ENCODE peak calls at places on chromosomes 4 and X, in seven cellular contexts. S is heart left ventricle, J is transverse colon, T is IMR-90, R is A549, N is Peyer's patch, W is uterus. A is an unnamed sample.

GRCh38 chr4:166165829-166166420 is 292.9 kb downstream of the TLL1 start:
- DNase-seq in T (peak), N (no peak), R (peak), W (no peak), J (no peak), S (no peak), A (peak)

GRCh38 chrX:43836435-43837184 is 45.6 kb downstream of the MAOB start:
- DNase-seq in W (no peak), J (no peak), N (no peak), S (no peak), T (peak), R (peak), A (no peak)

GRCh38 chr4:32031026-32031425 is 1310.9 kb downstream of the PCDH7 start:
- DNase-seq in R (no peak), W (no peak), J (no peak), T (no peak), N (no peak), S (no peak), A (no peak)

GRCh38 chr4:133866328-133866699 is 335.3 kb downstream of the PABPC4L start:
- DNase-seq in T (peak), R (no peak), S (no peak), W (no peak), J (no peak), N (no peak), A (no peak)

GRCh38 chr4:114180481-114180880 is 201.0 kb upstream of the ARSJ start:
- DNase-seq in T (peak), N (no peak), R (peak), W (peak), J (no peak), S (peak), A (peak)

GRCh38 chr4:69831646-69832325 is 28.2 kb downstream of the SULT1E1 start:
- DNase-seq in N (peak), R (no peak), S (peak), W (no peak), T (no peak), J (peak), A (no peak)

GRCh38 chr4:149980125-149980682 is 98.0 kb upstream of the DCLK2 start:
- DNase-seq in N (no peak), J (no peak), W (no peak), S (no peak), R (no peak), T (no peak), A (no peak)

GRCh38 chrX:38055170-38055847 is 49.0 kb downstream of the SYTL5 start:
- DNase-seq in J (no peak), S (no peak), R (no peak), W (no peak), T (peak), N (no peak), A (peak)

GRCh38 chr4:108060164-108060563 is 70.5 kb downstream of the HADH start:
- DNase-seq in N (no peak), R (peak), S (no peak), W (no peak), J (no peak), T (peak), A (peak)

GRCh38 chr4:159046683-159047082 is 56.2 kb upstream of the RAPGEF2 start:
- DNase-seq in J (peak), N (no peak), S (no peak), W (no peak), T (no peak), R (no peak), A (peak)

GRCh38 chrX:95427389-95427788 is 1257.3 kb upstream of the DIAPH2 start:
- DNase-seq in N (no peak), T (no peak), S (no peak), W (no peak), J (no peak), R (no peak), A (no peak)

GRCh38 chr4:184343400-184344177 is 125.9 kb upstream of the ENPP6 start:
- DNase-seq in R (peak), N (peak), T (peak), J (peak), S (peak), W (peak), A (peak)

GRCh38 chr4:153535735-153536494 is 69.8 kb downstream of the TMEM131L start:
- DNase-seq in W (no peak), J (no peak), N (no peak), T (peak), S (no peak), R (no peak), A (no peak)

GRCh38 chrX:73390628-73391567 is 56.0 kb upstream of the CDX4 start:
- DNase-seq in T (no peak), R (no peak), W (no peak), N (no peak), S (no peak), J (no peak), A (no peak)

GRCh38 chrX:123167621-123168020 is 16.5 kb upstream of the GRIA3 start:
- DNase-seq in R (no peak), J (no peak), S (no peak), W (no peak), T (no peak), N (no peak), A (no peak)

GRCh38 chr4:54971474-54971950 is 153.9 kb downstream of the KDR start:
- DNase-seq in N (no peak), R (peak), T (peak), W (no peak), J (no peak), S (no peak), A (no peak)

GRCh38 chrX:135985123-135985973 is at the start of gene SLC9A6:
- DNase-seq in J (peak), N (peak), R (peak), S (peak), W (peak), T (peak), A (peak)

GRCh38 chr4:168432419-168433146 is 47.7 kb downstream of the DDX60L start:
- DNase-seq in J (no peak), S (no peak), T (peak), W (no peak), N (no peak), R (no peak), A (no peak)

GRCh38 chrX:53086464-53086863 is 4.3 kb downstream of the TSPYL2 start:
- DNase-seq in W (peak), N (peak), R (no peak), S (peak), T (no peak), J (peak), A (peak)

GRCh38 chr4:828641-829271 is 2.8 kb upstream of the CPLX1 start:
- DNase-seq in R (peak), T (no peak), N (peak), S (peak), W (no peak), J (no peak), A (peak)

GRCh38 chrX:155069414-155069813 is 1.5 kb downstream of the CMC4 start:
- DNase-seq in S (no peak), R (no peak), W (no peak), J (no peak), N (no peak), T (no peak), A (no peak)

GRCh38 chrX:155071694-155072215 is 447 bp downstream of the BRCC3 start:
- DNase-seq in N (no peak), J (no peak), R (no peak), W (no peak), S (no peak), T (no peak), A (peak)

GRCh38 chrX:155070975-155071693 is at the start of the genes BRCC3, CMC4 and MTCP1:
- DNase-seq in T (peak), R (peak), N (peak), S (peak), J (peak), W (peak), A (peak)

GRCh38 chrX:155070663-155070974 is 317 bp downstream of the CMC4 start:
- DNase-seq in T (no peak), N (no peak), S (no peak), W (no peak), J (no peak), R (peak), A (no peak)

DNA sequence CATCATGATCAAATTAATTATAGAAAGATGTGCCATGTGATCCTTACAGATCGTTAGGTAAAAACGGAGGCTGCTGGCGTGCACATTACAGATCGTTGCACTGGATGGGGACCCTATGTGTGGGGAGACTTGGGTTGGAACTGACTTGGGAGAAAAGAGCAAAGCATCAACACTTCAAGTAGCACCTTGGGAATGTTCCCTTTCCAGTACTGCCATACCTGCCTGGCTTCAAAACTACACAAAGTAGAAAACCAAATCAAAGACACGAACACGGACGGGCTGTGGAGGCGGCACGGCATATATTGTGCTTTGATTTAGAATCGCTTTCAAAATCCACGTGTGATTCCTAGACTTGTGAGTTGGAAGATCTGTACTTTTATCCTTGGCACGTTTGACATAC is 898 bp downstream of the CMC4 start:
- DNase-seq in J (no peak), N (no peak), W (no peak), S (no peak), T (no peak), R (no peak), A (no peak)
- H3K4me3 ChIP-seq in J (peak), N (peak), W (peak), S (peak), T (peak), R (peak), A (peak)

DNA sequence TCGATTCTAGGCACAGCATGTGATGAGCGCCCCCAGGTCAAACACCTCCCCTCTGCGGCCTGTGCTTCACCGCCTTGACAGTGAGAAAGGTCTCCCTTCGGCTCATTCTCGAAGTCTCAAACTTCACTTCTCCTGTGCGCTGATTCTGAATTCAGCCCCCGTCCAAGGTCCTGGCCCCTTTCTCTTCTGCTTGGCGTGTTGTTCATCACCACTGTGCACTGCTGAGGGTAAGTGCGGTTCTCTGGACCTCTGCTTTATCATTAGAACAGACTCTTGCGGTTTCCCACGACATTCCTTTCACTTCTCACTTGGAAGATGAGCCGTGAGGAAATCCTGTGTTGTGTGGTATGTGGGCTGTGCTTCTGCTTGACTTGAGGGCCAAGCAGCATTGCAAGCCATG is 11.9 kb downstream of the HTT-AS start:
- DNase-seq in N (no peak), J (no peak), W (no peak), R (no peak), T (peak), S (no peak), A (no peak)
- TF ChIP-seq POLR2A in N (no peak), J (no peak), W (no peak), R (no peak), T (no peak), S (no peak), A (no peak)

DNA sequence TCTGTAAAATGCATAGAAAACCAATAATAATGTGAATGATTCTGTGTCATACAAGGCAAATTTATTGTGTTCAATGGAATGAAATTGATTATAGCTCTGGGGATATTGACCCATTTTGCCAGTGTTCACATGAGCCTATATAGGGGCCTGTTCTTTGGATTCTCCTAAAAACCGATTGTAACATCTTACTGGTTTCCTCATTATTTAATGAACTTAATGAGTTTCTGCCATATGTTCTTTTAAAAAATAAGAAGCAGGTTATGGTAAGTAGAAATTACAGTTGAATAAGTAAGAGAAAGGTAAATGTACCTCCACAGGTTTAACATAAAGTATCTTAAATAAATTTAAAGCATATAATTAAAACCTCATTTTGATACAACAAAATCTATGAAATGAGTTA is 24.6 kb upstream of the ADGRL3 start:
- DNase-seq in W (no peak), N (no peak), S (no peak), J (no peak), T (no peak), R (no peak), A (no peak)
- H3K4me3 ChIP-seq in W (no peak), N (no peak), S (no peak), J (no peak), T (no peak), R (no peak), A (no peak)

DNA sequence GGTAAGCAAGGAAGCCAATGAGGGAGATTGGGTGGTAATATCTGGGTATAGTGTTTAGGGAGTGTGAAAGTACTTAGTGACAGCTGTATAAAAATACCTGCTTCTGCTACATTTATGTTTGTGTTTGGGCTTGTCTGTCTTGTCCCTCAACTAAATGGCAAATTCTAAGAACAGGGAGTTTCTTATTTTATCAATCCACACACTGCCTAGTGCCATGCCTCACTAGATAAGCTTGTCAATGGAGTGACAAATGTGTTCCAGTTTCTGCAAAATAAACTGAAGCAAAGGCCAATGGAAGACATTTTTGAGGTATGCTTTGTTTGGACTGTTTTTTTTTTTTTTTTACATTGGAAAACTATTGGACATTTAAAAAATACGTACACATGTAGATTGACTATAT is 418.0 kb downstream of the SH2D1A start:
- DNase-seq in N (no peak), W (no peak), S (no peak), T (no peak), R (no peak), J (no peak), A (no peak)
- TF ChIP-seq POLR2A in N (no peak), W (no peak), S (no peak), T (no peak), R (no peak), J (no peak), A (no peak)

DNA sequence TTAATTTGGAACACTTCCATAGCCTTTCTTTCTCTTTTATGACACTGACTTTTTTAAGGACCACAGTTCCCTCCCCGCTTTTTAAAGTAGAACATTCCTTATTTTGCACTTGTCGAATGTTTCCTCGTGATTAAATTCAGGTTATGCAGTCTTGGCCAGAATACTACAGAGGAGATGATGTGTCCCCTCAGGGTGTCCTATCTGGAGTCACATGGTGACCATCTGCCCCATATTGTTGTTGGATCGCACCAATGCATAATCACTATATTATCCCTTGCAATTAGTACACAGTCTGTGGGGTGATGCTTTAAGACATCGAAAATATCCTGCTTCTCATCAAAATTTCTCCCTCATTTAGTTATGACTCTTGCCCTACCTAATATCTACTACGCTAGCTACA is 27.4 kb downstream of the WDFY3 start:
- DNase-seq in W (no peak), S (no peak), N (no peak), R (no peak), J (no peak), T (no peak), A (no peak)
- H3K4me3 ChIP-seq in W (no peak), S (no peak), N (no peak), R (no peak), J (no peak), T (no peak), A (no peak)

DNA sequence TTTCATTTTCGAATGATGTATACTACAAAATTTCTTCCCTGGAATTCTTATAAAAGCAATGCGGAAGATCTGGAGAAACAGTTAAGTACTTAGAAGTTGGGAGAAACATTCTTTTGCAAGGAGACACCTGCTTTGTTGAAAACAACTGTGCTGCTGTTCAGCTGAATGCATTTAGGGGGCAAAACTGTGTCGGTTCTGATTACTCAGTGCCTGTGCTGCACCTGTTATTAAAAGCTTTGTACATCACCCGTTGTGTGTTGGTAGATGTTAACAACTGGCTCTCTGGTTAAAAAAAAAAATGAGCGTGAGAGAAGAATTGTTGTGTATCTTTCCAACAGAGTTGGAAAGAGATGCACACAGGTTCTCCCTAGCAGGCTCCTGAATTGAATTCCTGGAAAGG is 184.1 kb upstream of the HHIP start:
- DNase-seq in T (no peak), R (no peak), N (no peak), S (no peak), J (no peak), W (no peak), A (no peak)
- TF ChIP-seq POLR2A in T (no peak), R (no peak), N (no peak), S (no peak), J (no peak), W (no peak), A (no peak)

GRCh38 chrX:45842916-45843315 is 642.2 kb upstream of the DIPK2B start:
- DNase-seq in W (no peak), S (no peak), N (no peak), R (no peak), J (no peak), T (no peak), A (no peak)

GRCh38 chrX:45843518-45843917 is 642.8 kb upstream of the DIPK2B start:
- DNase-seq in S (no peak), J (no peak), N (no peak), W (no peak), R (no peak), T (no peak), A (no peak)

GRCh38 chrX:45842207-45842900 is 641.7 kb upstream of the DIPK2B start:
- DNase-seq in W (no peak), N (no peak), T (no peak), S (no peak), R (no peak), J (no peak), A (no peak)

GRCh38 chrX:45846328-45846727 is 645.7 kb upstream of the DIPK2B start:
- DNase-seq in J (no peak), N (no peak), R (no peak), W (no peak), S (no peak), T (no peak), A (no peak)

GRCh38 chrX:45845142-45845541 is 644.5 kb upstream of the DIPK2B start:
- DNase-seq in T (no peak), W (no peak), N (no peak), S (no peak), J (no peak), R (no peak), A (no peak)
- H3K4me3 ChIP-seq in T (no peak), W (no peak), N (no peak), S (no peak), J (no peak), R (no peak), A (no peak)

GRCh38 chrX:149493567-149494562 is 11.2 kb downstream of the IDS start:
- DNase-seq in J (peak), W (no peak), R (no peak), N (peak), T (no peak), S (no peak), A (peak)
- TF ChIP-seq POLR2A in J (no peak), W (no peak), R (no peak), N (no peak), T (no peak), S (no peak), A (no peak)

DNA sequence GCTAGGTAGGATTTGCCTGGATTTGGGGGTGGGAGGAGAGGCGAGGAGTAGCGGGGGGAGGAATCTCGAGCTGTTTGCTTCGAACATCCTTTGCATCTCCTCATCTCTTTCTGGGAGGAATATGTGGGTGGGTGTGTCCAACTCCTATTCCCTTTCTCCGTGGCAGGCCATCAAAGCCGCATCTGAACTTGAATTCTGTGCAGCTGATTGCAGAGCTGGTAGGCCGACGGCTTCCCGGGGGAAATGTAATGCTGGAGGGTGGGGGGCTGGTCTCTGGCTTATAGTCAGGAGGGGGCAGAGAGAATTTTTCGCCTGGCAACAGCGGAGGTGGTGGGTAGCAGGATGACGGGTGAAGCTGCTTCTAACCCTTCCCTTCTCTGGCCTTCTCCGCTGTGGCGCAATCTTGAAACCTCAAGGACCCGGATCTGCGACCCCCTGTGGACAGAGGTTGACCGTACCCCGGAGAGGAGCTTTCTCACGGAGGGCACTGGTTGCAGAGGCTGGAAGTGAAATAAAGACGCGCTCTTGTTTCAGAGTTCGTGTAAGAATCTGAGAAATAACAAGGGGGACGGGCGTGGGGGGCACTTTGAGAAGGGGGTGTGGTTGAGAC is 654 bp downstream of the ZCCHC12 start:
- DNase-seq in W (no peak), S (no peak), T (no peak), R (no peak), J (no peak), N (no peak), A (no peak)
- H3K4me3 ChIP-seq in W (peak), S (peak), T (no peak), R (peak), J (no peak), N (peak), A (no peak)

DNA sequence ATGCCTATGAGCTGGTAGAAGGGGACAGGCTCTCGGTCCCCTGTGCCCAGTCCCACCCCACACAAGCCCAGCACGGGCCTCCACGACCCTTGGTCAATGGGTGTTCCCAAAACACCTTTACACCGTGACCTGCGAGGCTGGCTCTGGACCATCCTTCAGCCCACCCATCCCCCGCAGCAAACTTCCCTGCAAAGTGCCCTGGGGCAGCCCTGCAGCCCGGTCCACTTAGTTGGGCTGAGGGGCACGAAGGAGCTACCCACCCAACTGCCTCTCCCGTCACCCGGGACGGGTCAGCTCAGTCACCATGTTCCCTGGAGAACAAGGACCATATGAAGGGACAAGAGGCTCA is 23.4 kb downstream of the WDR1 start:
- DNase-seq in S (no peak), N (no peak), T (no peak), W (no peak), R (no peak), J (no peak), A (no peak)
- TF ChIP-seq POLR2A in S (no peak), N (no peak), T (no peak), W (no peak), R (no peak), J (no peak), A (no peak)

A was measured in thyroid gland.